ENCODE peak calls at places on chromosomes 5 and 9, in five cellular contexts. W, D, O, F and I are unnamed samples.

GRCh38 chr5:98769256-98770157 is 4.0 kb upstream of the RGMB start:
- DNase-seq in W (peak), D (peak), O (peak), F (peak), I (no peak)

GRCh38 chr9:31089822-31090221 is 1294.6 kb upstream of the ACO1 start:
- DNase-seq in W (no peak), D (no peak), O (no peak), F (no peak), I (no peak)

GRCh38 chr5:55232985-55233928 is at the start of gene CCNO:
- DNase-seq in W (peak), D (peak), O (peak), F (peak), I (no peak)

GRCh38 chr5:125868035-125868434 is 555.2 kb upstream of the GRAMD2B start:
- DNase-seq in W (no peak), D (no peak), O (no peak), F (no peak), I (no peak)

GRCh38 chr5:132826424-132827082 is 3.9 kb downstream of the SHROOM1 start:
- DNase-seq in W (no peak), D (no peak), O (no peak), F (peak), I (no peak)

GRCh38 chr5:158758666-158759065 is 341.1 kb downstream of the EBF1 start:
- DNase-seq in W (no peak), D (no peak), O (no peak), F (no peak), I (no peak)

GRCh38 chr9:136078498-136079011 is 16.5 kb downstream of the NACC2 start:
- DNase-seq in W (peak), D (no peak), O (no peak), F (no peak), I (no peak)

GRCh38 chr5:159855476-159856157 is 60.7 kb upstream of the ADRA1B start:
- DNase-seq in W (no peak), D (no peak), O (no peak), F (no peak), I (no peak)

GRCh38 chr9:64773491-64773931 is 511.5 kb downstream of the FOXD4L5 start:
- DNase-seq in W (peak), D (no peak), O (no peak), F (no peak), I (no peak)

GRCh38 chr5:175207321-175208040 is 236.5 kb downstream of the DRD1 start:
- DNase-seq in W (no peak), D (no peak), O (no peak), F (no peak), I (no peak)

GRCh38 chr9:117354252-117354847 is 60.5 kb downstream of the ASTN2 start:
- DNase-seq in W (no peak), D (no peak), O (no peak), F (no peak), I (no peak)